ENCODE peak calls at places on chromosome 13, in nine cellular contexts. U is NCI-H2029; Z is cardiac muscle cell; P is ELR; B is sciatic nerve; R is IMR-90; F is breast epithelium; L is endodermal cell; Q is activated effector memory CD4-positive, alpha-beta T cell treated with Interleukin-2 at 50 U/mL for 16 hours. Y is an unnamed sample.

GRCh38 chr13:31793246-31793645 is 53.9 kb downstream of the RXFP2 start:
- DNase-seq in U (no peak), Z (no peak), P (peak), B (no peak), R (peak), F (no peak), L (no peak), Q (no peak), Y (no peak)

GRCh38 chr13:40187836-40188591 is 478.4 kb downstream of the FOXO1 start:
- DNase-seq in U (no peak), Z (no peak), P (no peak), B (no peak), R (no peak), F (no peak), L (peak), Q (peak), Y (no peak)

GRCh38 chr13:46624353-46624752 is 71.4 kb downstream of the LRCH1 start:
- DNase-seq in U (no peak), Z (no peak), P (no peak), B (no peak), R (no peak), F (no peak), L (no peak), Q (no peak), Y (no peak)

GRCh38 chr13:97851269-97851668 is 102.2 kb upstream of the IPO5 start:
- DNase-seq in U (no peak), Z (no peak), P (no peak), B (no peak), R (no peak), F (no peak), L (peak), Q (no peak), Y (no peak)

GRCh38 chr13:80655778-80656518 is 315.0 kb upstream of the SPRY2 start:
- DNase-seq in U (no peak), Z (no peak), P (no peak), B (no peak), R (no peak), F (no peak), L (peak), Q (no peak), Y (no peak)

GRCh38 chr13:38346764-38347163 is 2.9 kb upstream of the UFM1 start:
- DNase-seq in U (no peak), Z (no peak), P (no peak), B (no peak), R (no peak), F (no peak), L (no peak), Q (no peak), Y (no peak)

GRCh38 chr13:42991892-42992584 is at the start of gene EPSTI1:
- DNase-seq in U (no peak), Z (peak), P (peak), B (peak), R (peak), F (peak), L (peak), Q (peak), Y (no peak)

GRCh38 chr13:93698016-93698613 is 471.5 kb downstream of the GPC6 start:
- DNase-seq in U (no peak), Z (no peak), P (no peak), B (no peak), R (no peak), F (no peak), L (no peak), Q (no peak), Y (no peak)

GRCh38 chr13:102799544-102800144 is 725 bp downstream of the BIVM start:
- DNase-seq in U (no peak), Z (peak), P (peak), B (peak), R (peak), F (no peak), L (peak), Q (peak), Y (no peak)